ENCODE peak calls at places on chromosomes 5 and 9, in seven cellular contexts. F, N, Z, R, I, D and A are unnamed samples.

GRCh38 chr5:116340799-116341198 is 233.8 kb downstream of the SEMA6A start:
- DNase-seq in F (no peak), N (no peak), Z (no peak), R (no peak), I (no peak), D (no peak), A (no peak)

GRCh38 chr9:135214054-135214640 is 126.7 kb downstream of the OLFM1 start:
- DNase-seq in F (no peak), N (no peak), Z (no peak), R (peak; percentile 47), I (no peak), D (no peak), A (no peak)

GRCh38 chr9:8857330-8858249 is 1058.0 kb upstream of the DMAC1 start:
- DNase-seq in F (no peak), N (peak; percentile 84), Z (peak; percentile 82), R (peak; percentile 76), I (no peak), D (peak; percentile 22), A (peak; percentile 76)

GRCh38 chr9:83238871-83239624 is 176.1 kb upstream of the RASEF start:
- DNase-seq in F (no peak), N (no peak), Z (no peak), R (no peak), I (peak; percentile 25), D (no peak), A (no peak)

GRCh38 chr9:79222483-79222882 is 349.3 kb upstream of the TLE4 start:
- DNase-seq in F (no peak), N (no peak), Z (no peak), R (no peak), I (no peak), D (peak; percentile 71), A (no peak)

GRCh38 chr5:84585218-84585617 is 200.5 kb upstream of the EDIL3 start:
- DNase-seq in F (no peak), N (no peak), Z (no peak), R (no peak), I (no peak), D (no peak), A (no peak)

GRCh38 chr5:142826741-142827492 is 56.7 kb downstream of the ARHGAP26 start:
- DNase-seq in F (peak; percentile 93), N (no peak), Z (no peak), R (no peak), I (no peak), D (peak; percentile 78), A (no peak)

GRCh38 chr9:119451426-119451825 is 82.2 kb upstream of the BRINP1 start:
- DNase-seq in F (no peak), N (no peak), Z (no peak), R (no peak), I (no peak), D (no peak), A (no peak)

GRCh38 chr9:21357479-21358290 is 7.0 kb upstream of the IFNA6 start:
- DNase-seq in F (peak; percentile 3), N (no peak), Z (no peak), R (no peak), I (no peak), D (peak; percentile 4), A (no peak)

GRCh38 chr5:67268233-67269011 is 71.8 kb upstream of the CD180 start:
- DNase-seq in F (peak; percentile 76), N (peak; percentile 57), Z (peak; percentile 75), R (no peak), I (peak; percentile 62), D (peak; percentile 91), A (peak; percentile 83)

GRCh38 chr9:129320575-129321311 is 142.7 kb upstream of the IER5L start:
- DNase-seq in F (peak; percentile 49), N (peak; percentile 69), Z (peak; percentile 79), R (peak; percentile 86), I (peak; percentile 63), D (peak; percentile 81), A (peak; percentile 68)

GRCh38 chr5:126851441-126852103 is 74.6 kb downstream of the LMNB1 start:
- DNase-seq in F (no peak), N (no peak), Z (no peak), R (no peak), I (no peak), D (no peak), A (no peak)

GRCh38 chr9:113675475-113675941 is 200.6 kb upstream of the ZNF618 start:
- DNase-seq in F (peak; percentile 92), N (no peak), Z (no peak), R (no peak), I (no peak), D (peak; percentile 99), A (peak; percentile 58)

GRCh38 chr9:109012009-109012875 is 1.1 kb downstream of the CTNNAL1 start:
- DNase-seq in F (peak; percentile 92), N (peak; percentile 48), Z (peak; percentile 57), R (no peak), I (peak; percentile 47), D (peak; percentile 94), A (peak; percentile 19)

GRCh38 chr5:124628721-124629596 is 117.5 kb downstream of the ZNF608 start:
- DNase-seq in F (peak; percentile 95), N (no peak), Z (no peak), R (no peak), I (peak; percentile 84), D (peak; percentile 98), A (no peak)

GRCh38 chr5:150129813-150130492 is 25.7 kb downstream of the PDGFRB start:
- DNase-seq in F (peak; percentile 77), N (peak; percentile 47), Z (peak; percentile 86), R (no peak), I (peak; percentile 67), D (no peak), A (peak; percentile 76)

GRCh38 chr9:136354592-136355085 is 8.9 kb downstream of the DNLZ start:
- DNase-seq in F (no peak), N (no peak), Z (no peak), R (no peak), I (no peak), D (no peak), A (peak; percentile 74)

GRCh38 chr9:68966496-68966944 is 47.4 kb downstream of the PRKACG start:
- DNase-seq in F (no peak), N (no peak), Z (no peak), R (no peak), I (no peak), D (no peak), A (no peak)

GRCh38 chr9:68964102-68964541 is 49.8 kb downstream of the PRKACG start:
- DNase-seq in F (no peak), N (no peak), Z (no peak), R (no peak), I (no peak), D (no peak), A (no peak)

GRCh38 chr9:68964765-68965164 is 49.1 kb downstream of the PRKACG start:
- DNase-seq in F (no peak), N (no peak), Z (no peak), R (no peak), I (no peak), D (no peak), A (no peak)

GRCh38 chr9:68963416-68963815 is 50.5 kb downstream of the PRKACG start:
- DNase-seq in F (no peak), N (no peak), Z (no peak), R (no peak), I (no peak), D (no peak), A (no peak)

GRCh38 chr9:68961587-68961986 is 52.3 kb downstream of the PRKACG start:
- DNase-seq in F (no peak), N (no peak), Z (no peak), R (no peak), I (no peak), D (no peak), A (no peak)
- H3K27me3 ChIP-seq in F (no peaks in the 10 kb centered on the region), N (no peaks in the 10 kb centered on the region), Z (no peaks in the 10 kb centered on the region), R (no peaks in the 10 kb centered on the region), I (no peaks in the 10 kb centered on the region), D (no peaks in the 10 kb centered on the region), A (no peaks in the 10 kb centered on the region)

DNA sequence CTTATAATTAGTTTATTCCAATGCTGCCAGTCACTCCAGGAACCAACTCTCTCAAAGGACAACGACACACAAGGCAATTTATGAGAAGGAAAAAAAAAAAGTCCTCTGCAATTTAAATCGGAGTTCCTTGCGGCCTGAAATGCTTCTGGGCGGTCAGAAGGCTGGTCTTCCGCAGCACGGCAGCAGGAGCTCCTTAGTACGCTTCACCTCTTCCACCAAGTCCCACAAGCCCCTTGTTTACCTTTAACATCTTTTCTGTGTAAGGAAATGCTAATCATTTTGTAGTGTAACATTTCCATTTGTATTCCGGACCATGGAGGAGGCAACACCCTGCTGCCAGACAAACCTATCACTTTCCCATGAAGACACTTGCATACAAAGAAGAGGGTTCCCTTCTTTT is 16.2 kb upstream of the KCNV2 start:
- DNase-seq in F (no peak), N (no peak), Z (no peak), R (no peak), I (no peak), D (no peak), A (no peak)
- H3K27ac ChIP-seq in F (no peak overlapping the region), N (no peak overlapping the region), Z (no peak overlapping the region), R (no peak overlapping the region), I (no peak overlapping the region), D (no peak overlapping the region), A (no peak overlapping the region)

GRCh38 chr5:148739023-148739422 is 84.7 kb upstream of the HTR4 start:
- DNase-seq in F (no peak), N (no peak), Z (no peak), R (no peak), I (peak; percentile 3), D (no peak), A (no peak)
- H3K4me3 ChIP-seq in F (no peak overlapping the region), N (no peak overlapping the region), Z (no peak overlapping the region), R (no peak overlapping the region), I (no peak overlapping the region), D (no peak overlapping the region), A (no peak overlapping the region)

GRCh38 chr5:136014976-136015375 is 13.8 kb upstream of the TGFBI start:
- DNase-seq in F (no peak), N (no peak), Z (no peak), R (no peak), I (no peak), D (no peak), A (no peak)

GRCh38 chr5:136013559-136013958 is 15.2 kb upstream of the TGFBI start:
- DNase-seq in F (no peak), N (no peak), Z (no peak), R (no peak), I (no peak), D (no peak), A (no peak)

GRCh38 chr5:136011427-136012001 is 17.3 kb upstream of the TGFBI start:
- DNase-seq in F (peak; percentile 78), N (no peak), Z (no peak), R (no peak), I (no peak), D (peak; percentile 93), A (no peak)

GRCh38 chr5:136014049-136014516 is 14.7 kb upstream of the TGFBI start:
- DNase-seq in F (no peak), N (no peak), Z (no peak), R (no peak), I (no peak), D (peak; percentile 78), A (no peak)

DNA sequence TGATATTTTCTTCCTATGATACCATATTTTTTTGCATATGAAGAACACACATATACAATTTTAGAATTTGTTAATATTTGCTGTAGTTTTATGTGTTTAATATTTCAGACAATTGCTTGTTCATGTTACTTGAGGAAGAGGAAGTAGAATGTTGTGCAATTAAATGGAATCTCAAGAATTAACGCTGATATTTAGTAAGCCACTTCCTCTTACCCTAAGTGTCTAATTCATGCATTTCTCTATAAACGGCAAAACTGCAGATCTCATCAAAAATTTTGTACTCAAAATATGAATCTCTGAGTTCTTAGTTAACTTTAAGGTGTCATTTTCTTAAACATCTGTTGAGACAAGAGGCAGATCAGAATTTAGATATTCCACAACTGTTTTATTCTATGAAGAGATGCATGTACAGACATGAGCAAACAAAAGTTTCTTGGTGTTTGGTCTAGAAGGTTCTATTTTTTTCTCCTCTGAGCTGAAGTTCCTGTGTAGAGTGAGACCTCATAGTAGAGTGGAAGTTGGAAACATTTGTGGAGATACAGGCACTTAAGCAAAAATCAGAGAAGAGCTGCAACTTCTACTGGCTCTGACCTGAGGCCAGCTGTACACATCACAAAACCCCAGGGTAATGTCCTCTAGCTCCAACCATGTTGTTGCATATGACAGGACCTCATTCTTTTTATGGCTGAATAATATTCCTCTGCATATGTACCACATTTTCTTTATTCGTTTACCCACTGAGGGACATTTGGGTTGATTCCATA is 16.6 kb upstream of the TGFBI start:
- DNase-seq in F (no peak), N (no peak), Z (no peak), R (no peak), I (no peak), D (peak; percentile 63), A (no peak)
- H3K27me3 ChIP-seq in F (no peaks in the 10 kb centered on the region), N (no peaks in the 10 kb centered on the region), Z (no peaks in the 10 kb centered on the region), R (no peaks in the 10 kb centered on the region), I (no peaks in the 10 kb centered on the region), D (no peaks in the 10 kb centered on the region), A (no peaks in the 10 kb centered on the region)